ENCODE peak calls at places on chromosome 10, in seven cellular contexts. O, T, Y, K, Q, U and X are unnamed samples.

GRCh38 chr10:6067457-6067856 is 5.3 kb upstream of the IL2RA start:
- DNase-seq in O (no peak), T (no peak), Y (no peak), K (no peak), Q (no peak), U (no peak), X (no peak)

GRCh38 chr10:27448926-27449325 is 55.2 kb upstream of the RAB18 start:
- DNase-seq in O (no peak), T (no peak), Y (no peak), K (peak; percentile 90), Q (peak; percentile 68), U (no peak), X (no peak)

GRCh38 chr10:25261110-25261509 is 86.3 kb downstream of the GPR158 start:
- DNase-seq in O (no peak), T (peak; percentile 38), Y (no peak), K (no peak), Q (no peak), U (no peak), X (no peak)

GRCh38 chr10:49746626-49747302 is 15.4 kb downstream of the OGDHL start:
- DNase-seq in O (no peak), T (no peak), Y (no peak), K (no peak), Q (no peak), U (no peak), X (no peak)

GRCh38 chr10:102313221-102313896 is 68.0 kb downstream of the GBF1 start:
- DNase-seq in O (no peak), T (no peak), Y (no peak), K (no peak), Q (no peak), U (no peak), X (no peak)

GRCh38 chr10:6204063-6204340 is 1.3 kb downstream of the PFKFB3 start:
- DNase-seq in O (no peak), T (peak; percentile 33), Y (peak; percentile 26), K (peak; percentile 52), Q (no peak), U (peak; percentile 49), X (peak; percentile 29)

GRCh38 chr10:117553171-117553814 is 10.7 kb downstream of the EMX2 start:
- DNase-seq in O (no peak), T (no peak), Y (no peak), K (no peak), Q (no peak), U (no peak), X (no peak)

GRCh38 chr10:79051766-79052165 is 17.0 kb upstream of the ZMIZ1 start:
- DNase-seq in O (no peak), T (no peak), Y (no peak), K (no peak), Q (no peak), U (no peak), X (no peak)

GRCh38 chr10:131997366-131998049 is 15.8 kb upstream of the BNIP3 start:
- DNase-seq in O (no peak), T (peak; percentile 32), Y (no peak), K (peak; percentile 55), Q (peak; percentile 90), U (no peak), X (no peak)

GRCh38 chr10:79336276-79336675 is 11.0 kb upstream of the PPIF start:
- DNase-seq in O (no peak), T (peak; percentile 93), Y (no peak), K (no peak), Q (no peak), U (no peak), X (no peak)

GRCh38 chr10:15684768-15685167 is 35.0 kb downstream of the ITGA8 start:
- DNase-seq in O (no peak), T (no peak), Y (no peak), K (no peak), Q (no peak), U (no peak), X (no peak)

GRCh38 chr10:110163841-110164240 is 43.6 kb upstream of the MXI1 start:
- DNase-seq in O (no peak), T (no peak), Y (no peak), K (no peak), Q (no peak), U (no peak), X (no peak)

GRCh38 chr10:64430690-64431323 is 909.6 kb downstream of the REEP3 start:
- DNase-seq in O (peak; percentile 48), T (peak; percentile 1), Y (no peak), K (no peak), Q (no peak), U (no peak), X (peak; percentile 41)